ENCODE peak calls at places on chromosomes 16 and 17, in five cellular contexts. E, Q, F, M and U are unnamed samples.
A peak's percentile ranks its signal among the peaks of the same experiment; 100 is the strongest.

GRCh38 chr17:43661699-43662431 is at the start of gene MEOX1:
- DNase-seq in M (peak; percentile 63), Q (peak; percentile 69), E (peak; percentile 66), F (peak; percentile 89), U (peak; percentile 85)

GRCh38 chr16:49362230-49362629 is 11.4 kb upstream of the C16orf78 start:
- DNase-seq in M (no peak), F (no peak), E (no peak), Q (no peak), U (no peak)

GRCh38 chr16:86579268-86580062 is 1.1 kb downstream of the FOXL1 start:
- DNase-seq in F (peak; percentile 50), Q (no peak), M (no peak), E (peak; percentile 66), U (no peak)

GRCh38 chr17:2190014-2190413 is 113.6 kb downstream of the SMG6 start:
- DNase-seq in F (no peak), E (peak; percentile 57), M (no peak), Q (no peak), U (no peak)

GRCh38 chr16:301235-301634 is 18.3 kb downstream of the PDIA2 start:
- DNase-seq in Q (no peak), M (no peak), E (no peak), F (no peak), U (no peak)

GRCh38 chr17:10631048-10631700 is 25.9 kb downstream of the MYH3 start:
- DNase-seq in F (no peak), E (peak; percentile 52), M (no peak), Q (no peak), U (no peak)

GRCh38 chr16:28989363-28989762 is 4.5 kb downstream of the LAT start:
- DNase-seq in Q (no peak), F (no peak), M (no peak), E (no peak), U (no peak)

GRCh38 chr17:46756061-46756735 is 62.3 kb downstream of the WNT3 start:
- DNase-seq in M (no peak), E (no peak), Q (no peak), F (no peak), U (no peak)

GRCh38 chr16:49130397-49130796 is 151.2 kb downstream of the CBLN1 start:
- DNase-seq in E (no peak), M (no peak), Q (no peak), F (no peak), U (no peak)

GRCh38 chr17:52148969-52149351 is 9.6 kb downstream of the CA10 start:
- DNase-seq in F (peak; percentile 11), M (no peak), Q (peak; percentile 81), E (no peak), U (no peak)

GRCh38 chr17:72296456-72296855 is 175.6 kb downstream of the SOX9 start:
- DNase-seq in M (peak; percentile 46), Q (peak; percentile 48), F (no peak), E (peak; percentile 20), U (no peak)

GRCh38 chr16:56609463-56609921 is 1.1 kb downstream of the MT2A start:
- DNase-seq in M (peak; percentile 57), Q (peak; percentile 85), E (peak; percentile 89), F (peak; percentile 85), U (peak; percentile 83)

GRCh38 chr17:83092931-83093330 is 13.5 kb downstream of the METRNL start:
- DNase-seq in Q (no peak), M (no peak), F (no peak), E (no peak), U (no peak)

GRCh38 chr16:88743693-88744519 is 37.6 kb downstream of the CTU2 start:
- DNase-seq in F (peak; percentile 43), E (peak; percentile 78), M (no peak), Q (peak; percentile 39), U (no peak)

GRCh38 chr17:17769869-17770361 is 66.9 kb downstream of the SREBF1 start:
- DNase-seq in M (peak; percentile 32), E (no peak), F (no peak), Q (no peak), U (no peak)

GRCh38 chr17:41420134-41420533 is 4.3 kb downstream of the KRT37 start:
- DNase-seq in Q (peak; percentile 78), F (peak; percentile 53), E (peak; percentile 63), M (no peak), U (peak; percentile 31)

GRCh38 chr17:47776330-47777197 is 43.5 kb downstream of the TBX21 start:
- DNase-seq in Q (peak; percentile 29), M (peak; percentile 40), E (peak; percentile 66), F (peak; percentile 24), U (peak; percentile 6)

GRCh38 chr17:83201206-83202001 is 122.0 kb downstream of the METRNL start:
- DNase-seq in F (no peak), Q (no peak), M (no peak), E (peak; percentile 14), U (no peak)

GRCh38 chr17:67942810-67943209 is 53.5 kb downstream of the C17orf58 start:
- DNase-seq in M (no peak), Q (no peak), E (peak; percentile 31), F (no peak), U (no peak)

GRCh38 chr17:21108651-21109050 is 18.1 kb upstream of the DHRS7B start:
- DNase-seq in E (no peak), Q (no peak), F (no peak), M (no peak), U (no peak)

GRCh38 chr17:81328925-81329278 is 33.8 kb upstream of the SLC38A10 start:
- DNase-seq in M (no peak), E (peak; percentile 31), F (peak; percentile 15), Q (peak; percentile 37), U (no peak)

GRCh38 chr16:48067388-48067787 is 88.4 kb downstream of the ABCC12 start:
- DNase-seq in F (no peak), M (no peak), E (no peak), Q (no peak), U (no peak)

GRCh38 chr17:68288804-68289203 is 2.1 kb downstream of the SLC16A6 start:
- DNase-seq in F (no peak), E (no peak), M (no peak), Q (no peak), U (no peak)

GRCh38 chr16:85563515-85564276 is 49.4 kb upstream of the GSE1 start:
- DNase-seq in F (no peak), E (no peak), Q (no peak), M (no peak), U (no peak)

GRCh38 chr17:36001109-36001735 is at the start of gene CCL15:
- DNase-seq in Q (no peak), M (no peak), F (no peak), E (no peak), U (no peak)

GRCh38 chr17:48498168-48498840 is 32.5 kb downstream of the HOXB1 start:
- DNase-seq in E (no peak), Q (no peak), F (no peak), M (peak; percentile 93), U (no peak)

GRCh38 chr17:80938556-80938955 is 53.1 kb upstream of the CHMP6 start:
- DNase-seq in E (no peak), F (peak; percentile 23), Q (no peak), M (no peak), U (peak; percentile 16)

GRCh38 chr17:61411944-61412859 is 12.6 kb downstream of the TBX2 start:
- DNase-seq in Q (peak; percentile 81), M (peak; percentile 63), E (peak; percentile 89), F (peak; percentile 80), U (peak; percentile 70)
- H3K4me1 ChIP-seq in Q (peaks cover 17% of the 10 kb centered on the region), M (peaks cover 6% of the 10 kb centered on the region), E (peaks cover 8% of the 10 kb centered on the region), F (peaks cover 42% of the 10 kb centered on the region), U (peaks cover 30% of the 10 kb centered on the region)

GRCh38 chr17:4174556-4174955 is 31.6 kb downstream of the CYB5D2 start:
- DNase-seq in F (no peak), M (no peak), E (no peak), Q (no peak), U (no peak)
- TF ChIP-seq EZH2 in F (no peak), M (no peak), E (no peak), Q (no peak), U (no peak)

GRCh38 chr16:3997231-3997841 is 116.8 kb upstream of the CREBBP start:
- DNase-seq in F (no peak), E (no peak), M (no peak), Q (no peak), U (no peak)
- H3K27ac ChIP-seq in F (no peak overlapping the region), E (no peak overlapping the region), M (no peak overlapping the region), Q (no peak overlapping the region), U (no peak overlapping the region)

GRCh38 chr17:77889866-77890760 is 68.4 kb upstream of the TNRC6C start:
- DNase-seq in M (no peak), F (no peak), E (no peak), Q (no peak), U (no peak)
- H3K4me1 ChIP-seq in M (no peaks in the 10 kb centered on the region), F (no peaks in the 10 kb centered on the region), E (peaks cover 2% of the 10 kb centered on the region), Q (peaks cover 9% of the 10 kb centered on the region), U (peaks cover 11% of the 10 kb centered on the region)

GRCh38 chr17:71251936-71252335 is 868.9 kb upstream of the SOX9 start:
- DNase-seq in Q (no peak), F (peak; percentile 87), M (no peak), E (peak; percentile 71), U (peak; percentile 82)
- TF ChIP-seq EZH2 in Q (no peak), F (no peak), M (no peak), E (no peak), U (no peak)

GRCh38 chr17:42459983-42460300 is 1.3 kb downstream of the ATP6V0A1 start:
- DNase-seq in M (peak; percentile 76), Q (peak; percentile 54), F (peak; percentile 71), E (peak; percentile 76), U (peak; percentile 62)
- H3K27ac ChIP-seq in M (peak overlapping the region; percentile 78), Q (no peak overlapping the region), F (no peak overlapping the region), E (peak overlapping the region; percentile 74), U (no peak overlapping the region)

GRCh38 chr16:4322121-4323035 is 6.5 kb downstream of the GLIS2 start:
- DNase-seq in E (no peak), M (no peak), F (no peak), Q (no peak), U (no peak)
- H3K4me1 ChIP-seq in E (peaks cover 13% of the 10 kb centered on the region), M (peaks cover 10% of the 10 kb centered on the region), F (peaks cover 38% of the 10 kb centered on the region), Q (peaks cover 54% of the 10 kb centered on the region), U (peaks cover 44% of the 10 kb centered on the region)